ENCODE peak calls at places on chromosomes 7 and 10, in five cellular contexts. Z is lung, I is stomach, E is cardiac muscle cell, A is PC-3. O is an unnamed sample. For H3K4me1, the result is how much of the 10 kb centered on the place peaks cover.

GRCh38 chr10:28774051-28774995 is 97.0 kb downstream of the BAMBI start:
- DNase-seq in Z (no peak), A (peak), E (no peak), I (no peak), O (no peak)

GRCh38 chr7:112495156-112495788 is 14.5 kb downstream of the LSMEM1 start:
- DNase-seq in E (no peak), I (no peak), Z (no peak), A (no peak), O (no peak)

GRCh38 chr7:43511029-43511428 is 71.9 kb upstream of the STK17A start:
- DNase-seq in E (no peak), Z (no peak), I (no peak), A (peak), O (no peak)

GRCh38 chr7:78395298-78396120 is 596.9 kb downstream of the PHTF2 start:
- DNase-seq in A (no peak), I (no peak), Z (no peak), E (no peak), O (no peak)

GRCh38 chr7:142942746-142943145 is 3.5 kb downstream of the LLCFC1 start:
- DNase-seq in Z (no peak), A (no peak), E (no peak), I (no peak), O (no peak)

GRCh38 chr7:4102231-4102841 is 579.8 kb upstream of the FOXK1 start:
- DNase-seq in Z (no peak), A (no peak), E (no peak), I (no peak), O (no peak)

GRCh38 chr10:4661572-4662255 is 164.3 kb upstream of the AKR1E2 start:
- DNase-seq in E (peak), A (no peak), Z (peak), I (peak), O (peak)

GRCh38 chr7:66741706-66742053 is 1.1 kb downstream of the RABGEF1 start:
- DNase-seq in A (peak), I (no peak), E (no peak), Z (no peak), O (peak)

GRCh38 chr7:44978511-44979366 is at the start of gene MYO1G:
- DNase-seq in I (peak), Z (peak), E (no peak), A (no peak), O (peak)

GRCh38 chr7:6379881-6380280 is 67.9 kb downstream of the DAGLB start:
- DNase-seq in E (no peak), A (no peak), Z (no peak), I (no peak), O (no peak)

GRCh38 chr7:155230169-155230593 is 67.5 kb upstream of the INSIG1 start:
- DNase-seq in E (no peak), A (peak), I (no peak), Z (no peak), O (no peak)

GRCh38 chr7:93574646-93575554 is at the start of gene CALCR:
- DNase-seq in A (no peak), E (peak), I (no peak), Z (no peak), O (no peak)

GRCh38 chr10:101986277-101986971 is 69.5 kb downstream of the ARMH3 start:
- DNase-seq in E (peak), Z (peak), I (peak), A (no peak), O (peak)

GRCh38 chr10:102620138-102620591 is 24.1 kb upstream of the TRIM8 start:
- DNase-seq in Z (no peak), E (no peak), A (no peak), I (no peak), O (no peak)

GRCh38 chr10:11898372-11899066 is 75.4 kb downstream of the PROSER2 start:
- DNase-seq in E (peak), A (peak), I (peak), Z (peak), O (peak)

GRCh38 chr10:69684981-69685353 is 54.9 kb downstream of the FAM241B start:
- DNase-seq in E (no peak), I (no peak), Z (no peak), A (no peak), O (peak)

GRCh38 chr10:71333154-71333887 is 14.3 kb downstream of the SLC29A3 start:
- DNase-seq in I (no peak), Z (no peak), A (no peak), E (no peak), O (no peak)

GRCh38 chr10:70376436-70377378 is 5.7 kb downstream of the LRRC20 start:
- DNase-seq in A (peak), I (no peak), Z (no peak), E (no peak), O (no peak)

GRCh38 chr10:130179640-130180039 is 43.4 kb downstream of the GLRX3 start:
- DNase-seq in I (no peak), Z (no peak), E (peak), A (peak), O (no peak)

GRCh38 chr10:728603-729002 is 39.1 kb upstream of the DIP2C start:
- DNase-seq in A (no peak), E (no peak), I (no peak), Z (no peak), O (no peak)

GRCh38 chr7:123862775-123863174 is 17.8 kb downstream of the HYAL4 start:
- DNase-seq in Z (no peak), I (no peak), A (no peak), E (no peak), O (no peak)
- H3K27ac ChIP-seq in Z (no peak), I (no peak), A (no peak), E (no peak), O (no peak)

GRCh38 chr10:125120046-125120710 is 40.2 kb downstream of the CTBP2 start:
- DNase-seq in I (no peak), E (no peak), Z (no peak), A (no peak), O (peak)
- H3K4me1 ChIP-seq in I (half or more), E (under half), Z (under half), A (under half), O (half or more)

GRCh38 chr7:107994366-107994765 is 8.6 kb downstream of the LAMB1 start:
- DNase-seq in Z (no peak), I (no peak), A (no peak), E (no peak), O (no peak)
- H3K27ac ChIP-seq in Z (no peak), I (peak), A (peak), E (no peak), O (peak)

DNA sequence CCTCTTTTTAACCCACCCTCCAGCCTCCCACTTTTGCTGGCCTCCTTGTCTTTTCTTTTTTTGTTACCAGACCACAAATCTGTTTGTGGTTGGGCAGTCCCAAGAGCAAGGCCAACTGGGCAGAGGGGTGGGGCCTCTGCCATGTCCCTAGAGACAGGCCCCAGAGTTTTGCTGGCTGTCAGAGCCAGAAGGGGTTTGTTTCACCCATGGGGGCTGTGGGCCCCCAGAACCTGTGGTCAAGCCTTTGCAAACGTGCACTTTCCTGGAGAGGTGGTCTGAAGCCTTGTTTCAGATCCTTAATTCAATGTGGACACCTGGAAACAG is 10.3 kb downstream of the ZMIZ1 start:
- DNase-seq in I (no peak), A (no peak), E (no peak), Z (no peak), O (no peak)
- H3K4me1 ChIP-seq in I (half or more), A (half or more), E (half or more), Z (half or more), O (half or more)